ENCODE peak calls at places on chromosome 1, in eight cellular contexts. Y, Q, O, Z, J, U, M and G are unnamed samples. For H3K4me1, the result is how much of the 10 kb centered on the place peaks cover.

GRCh38 chr1:16720403-16721223 is 19.7 kb upstream of the RNU1-4 start:
- DNase-seq in Y (peak), Q (peak), O (no peak), Z (peak), J (peak), U (peak), M (no peak), G (peak)

GRCh38 chr1:29324202-29324601 is 87.9 kb downstream of the PTPRU start:
- DNase-seq in Y (no peak), Q (no peak), O (no peak), Z (no peak), J (no peak), U (no peak), M (no peak), G (no peak)

GRCh38 chr1:228794810-228795209 is 59.5 kb downstream of the RHOU start:
- DNase-seq in Y (no peak), Q (no peak), O (no peak), Z (no peak), J (peak), U (no peak), M (no peak), G (no peak)

GRCh38 chr1:204723131-204723787 is 37.7 kb upstream of the LRRN2 start:
- DNase-seq in Y (no peak), Q (no peak), O (peak), Z (no peak), J (peak), U (no peak), M (no peak), G (no peak)

GRCh38 chr1:183859865-183860264 is 54.9 kb downstream of the RGL1 start:
- DNase-seq in Y (no peak), Q (no peak), O (no peak), Z (no peak), J (no peak), U (no peak), M (no peak), G (no peak)

GRCh38 chr1:196002906-196003305 is 605.3 kb downstream of the KCNT2 start:
- DNase-seq in Y (no peak), Q (no peak), O (no peak), Z (no peak), J (peak), U (no peak), M (no peak), G (no peak)

GRCh38 chr1:206703647-206704046 is 18.9 kb downstream of the MAPKAPK2 start:
- DNase-seq in Y (no peak), Q (no peak), O (no peak), Z (no peak), J (no peak), U (no peak), M (peak), G (no peak)

GRCh38 chr1:167272375-167272957 is 51.8 kb downstream of the POU2F1 start:
- DNase-seq in Y (no peak), Q (no peak), O (no peak), Z (no peak), J (no peak), U (no peak), M (no peak), G (no peak)

GRCh38 chr1:116842654-116843053 is 67.1 kb upstream of the PTGFRN start:
- DNase-seq in Y (no peak), Q (no peak), O (no peak), Z (peak), J (no peak), U (no peak), M (no peak), G (no peak)

GRCh38 chr1:163174524-163175437 is 27.9 kb downstream of the RGS5 start:
- DNase-seq in Y (peak), Q (peak), O (peak), Z (peak), J (peak), U (peak), M (peak), G (peak)

GRCh38 chr1:30295674-30296073 is 427.7 kb downstream of the MATN1 start:
- DNase-seq in Y (no peak), Q (no peak), O (no peak), Z (no peak), J (no peak), U (no peak), M (no peak), G (no peak)

GRCh38 chr1:30274176-30274936 is 449.0 kb downstream of the MATN1 start:
- DNase-seq in Y (no peak), Q (peak), O (no peak), Z (no peak), J (peak), U (peak), M (no peak), G (no peak)

GRCh38 chr1:19563336-19564097 is 78.2 kb upstream of the CAPZB start:
- DNase-seq in Y (no peak), Q (peak), O (no peak), Z (peak), J (no peak), U (no peak), M (no peak), G (no peak)

GRCh38 chr1:20197329-20197791 is 11.0 kb upstream of the PLA2G2C start:
- DNase-seq in Y (no peak), Q (no peak), O (no peak), Z (no peak), J (no peak), U (no peak), M (no peak), G (no peak)

GRCh38 chr1:181522864-181523263 is 39.5 kb downstream of the CACNA1E start:
- DNase-seq in Y (no peak), Q (no peak), O (no peak), Z (no peak), J (no peak), U (no peak), M (no peak), G (no peak)

GRCh38 chr1:89808429-89809117 is 12.3 kb upstream of the LRRC8D start:
- DNase-seq in Y (no peak), Q (no peak), O (peak), Z (no peak), J (peak), U (peak), M (no peak), G (no peak)

GRCh38 chr1:8328271-8328670 is 10.4 kb downstream of the SLC45A1 start:
- DNase-seq in Y (no peak), Q (no peak), O (no peak), Z (no peak), J (no peak), U (no peak), M (no peak), G (peak)

GRCh38 chr1:29171089-29171488 is 10.6 kb downstream of the SRSF4 start:
- DNase-seq in Y (no peak), Q (no peak), O (no peak), Z (no peak), J (peak), U (no peak), M (no peak), G (no peak)

GRCh38 chr1:218384576-218384975 is 39.4 kb downstream of the TGFB2 start:
- DNase-seq in Y (no peak), Q (no peak), O (no peak), Z (no peak), J (no peak), U (no peak), M (no peak), G (no peak)

GRCh38 chr1:99943238-99943794 is 26.5 kb upstream of the SLC35A3 start:
- DNase-seq in Y (no peak), Q (no peak), O (no peak), Z (no peak), J (no peak), U (no peak), M (no peak), G (no peak)

GRCh38 chr1:59156031-59156430 is 140.9 kb upstream of the FGGY start:
- DNase-seq in Y (no peak), Q (no peak), O (no peak), Z (no peak), J (no peak), U (no peak), M (no peak), G (no peak)

GRCh38 chr1:23979387-23980005 is 631 bp downstream of the SRSF10 start:
- DNase-seq in Y (no peak), Q (no peak), O (no peak), Z (no peak), J (no peak), U (peak), M (no peak), G (no peak)

GRCh38 chr1:58839147-58839795 is 55.4 kb upstream of the JUN start:
- DNase-seq in Y (no peak), Q (no peak), O (no peak), Z (no peak), J (no peak), U (no peak), M (no peak), G (no peak)

GRCh38 chr1:23475134-23475628 is 8.8 kb downstream of the ASAP3 start:
- DNase-seq in Y (no peak), Q (no peak), O (no peak), Z (no peak), J (no peak), U (no peak), M (no peak), G (no peak)

GRCh38 chr1:155978325-155978972 is at the start of gene ARHGEF2:
- DNase-seq in Y (peak), Q (peak), O (peak), Z (peak), J (peak), U (peak), M (peak), G (peak)

DNA sequence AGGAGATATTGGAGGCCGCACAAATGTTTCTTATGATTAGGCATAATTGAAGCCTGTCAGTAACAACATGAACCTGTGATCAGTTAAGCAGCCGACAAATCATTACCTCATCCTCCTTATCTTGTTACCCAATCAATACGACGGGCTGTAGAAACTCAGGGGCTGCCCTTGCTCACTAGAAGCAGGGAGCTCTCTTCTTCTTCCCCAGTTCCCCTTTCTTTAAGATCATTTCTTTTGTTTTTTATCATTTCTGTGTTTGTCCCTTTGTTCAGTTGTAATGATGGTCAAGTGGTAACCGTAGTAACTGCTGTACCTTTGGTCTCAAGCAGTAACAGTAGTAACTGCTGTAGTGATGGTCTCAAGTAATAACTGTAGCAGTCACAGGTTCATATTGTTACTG is 13.8 kb upstream of the FCGR2A start:
- DNase-seq in Y (no peak), Q (no peak), O (no peak), Z (no peak), J (no peak), U (no peak), M (no peak), G (no peak)
- H3K4me1 ChIP-seq in Y (under half), Q (under half), O (under half), Z (under half), J (under half), U (under half), M (under half), G (under half)

DNA sequence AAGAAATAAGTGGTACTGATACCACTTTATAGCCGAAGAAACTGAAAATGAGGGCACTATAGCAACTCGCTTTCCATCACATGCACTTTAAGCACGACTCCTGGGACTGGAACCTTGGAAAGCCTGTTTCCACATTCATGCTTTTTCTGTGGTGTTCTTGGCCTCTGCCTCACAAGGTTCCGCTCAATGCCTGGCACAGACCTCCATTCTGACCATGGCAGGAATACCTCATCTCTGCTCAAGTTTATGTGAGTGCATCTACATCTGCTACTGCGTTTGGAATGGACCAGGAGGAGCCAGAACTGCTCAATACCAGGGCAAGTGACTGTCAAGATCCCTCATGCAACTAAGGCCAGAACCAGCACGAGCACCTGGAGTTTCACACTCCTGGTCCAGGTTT is 11.6 kb downstream of the NGF start:
- DNase-seq in Y (no peak), Q (no peak), O (no peak), Z (no peak), J (no peak), U (no peak), M (no peak), G (no peak)
- H3K4me1 ChIP-seq in Y (under half), Q (under half), O (under half), Z (under half), J (under half), U (under half), M (under half), G (under half)

DNA sequence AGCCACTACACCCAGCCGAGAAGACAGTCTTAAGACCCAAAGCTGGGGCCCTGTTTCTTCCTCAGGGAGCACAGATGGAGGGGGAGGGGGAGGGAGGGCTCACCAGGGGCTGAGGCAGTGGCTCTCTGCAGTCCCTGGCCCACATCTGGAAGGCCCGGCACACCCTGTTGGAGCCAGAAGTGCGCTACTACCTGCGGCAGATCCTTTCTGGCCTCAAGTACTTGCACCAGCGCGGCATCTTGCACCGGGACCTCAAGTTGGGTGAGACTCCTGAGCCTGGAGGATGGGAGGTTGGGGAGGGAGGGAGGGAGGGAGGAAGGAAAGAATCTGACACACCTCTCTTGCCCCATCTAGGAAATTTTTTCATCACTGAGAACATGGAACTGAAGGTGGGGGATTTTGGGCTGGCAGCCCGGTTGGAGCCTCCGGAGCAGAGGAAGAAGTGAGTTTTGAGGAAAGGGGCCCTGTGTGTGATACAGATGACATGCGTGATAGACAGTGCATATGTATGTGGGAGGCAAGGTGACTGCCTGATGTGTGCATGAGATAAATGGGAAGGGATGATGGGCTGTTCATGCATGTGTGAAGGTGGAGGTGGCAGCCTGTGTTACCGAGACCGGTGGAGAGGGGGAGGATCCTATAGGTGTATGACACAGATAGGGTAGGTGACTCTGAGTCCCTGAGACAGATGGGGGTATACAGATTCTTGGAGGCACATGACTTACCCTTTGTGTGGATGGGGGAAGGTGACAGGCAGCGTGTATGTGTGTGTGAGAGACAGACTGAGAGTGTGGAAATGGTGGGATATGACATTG is 1.5 kb downstream of the PLK3 start:
- DNase-seq in Y (peak), Q (peak), O (no peak), Z (no peak), J (no peak), U (no peak), M (peak), G (peak)
- H3K4me1 ChIP-seq in Y (under half), Q (under half), O (under half), Z (half or more), J (under half), U (under half), M (under half), G (half or more)

DNA sequence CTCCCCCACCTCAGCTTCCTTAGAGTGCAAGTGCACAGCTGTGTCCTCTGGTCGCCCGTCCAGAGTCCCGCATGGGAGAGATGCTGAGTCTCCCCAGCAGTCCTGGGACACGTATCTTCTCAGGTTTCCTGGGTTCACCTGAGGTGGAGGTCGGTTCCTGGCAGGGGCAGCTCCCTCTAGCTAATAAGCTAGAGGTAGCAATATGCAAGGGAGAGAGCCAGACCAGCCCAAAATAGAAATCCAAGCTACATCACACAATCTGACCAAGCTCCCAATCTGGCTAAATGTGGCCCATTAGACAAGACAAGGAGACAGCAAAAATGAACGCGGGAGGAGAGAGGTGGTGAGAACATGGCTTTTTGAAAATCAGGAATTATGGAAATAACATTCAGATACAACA is 30.9 kb upstream of the CADM3 start:
- DNase-seq in Y (no peak), Q (no peak), O (no peak), Z (no peak), J (no peak), U (no peak), M (no peak), G (no peak)
- H3K4me1 ChIP-seq in Y (under half), Q (under half), O (under half), Z (under half), J (under half), U (under half), M (under half), G (under half)